ENCODE peak calls at places on chromosomes 7 and 10, in four cellular contexts. O is SK-N-SH, R is K562, T is GM12878. X is an unnamed sample.

GRCh38 chr10:46283945-46284285 is 2.9 kb upstream of the ANTXRL start:
- DNase-seq in T (no peak), R (no peak), O (no peak), X (no peak)

GRCh38 chr7:13986208-13986607 is 3.3 kb downstream of the ETV1 start:
- DNase-seq in R (no peak), O (no peak), T (no peak), X (no peak)

GRCh38 chr7:137015015-137015414 is 146.6 kb downstream of the CHRM2 start:
- DNase-seq in R (no peak), T (no peak), O (no peak), X (no peak)

GRCh38 chr7:43431020-43431595 is 151.8 kb upstream of the STK17A start:
- DNase-seq in R (no peak), O (no peak), T (no peak), X (no peak)

GRCh38 chr10:45580371-45580770 is 92.2 kb downstream of the ZFAND4 start:
- DNase-seq in R (peak), O (no peak), T (peak), X (no peak)

GRCh38 chr10:96670786-96671185 is 49.5 kb downstream of the PIK3AP1 start:
- DNase-seq in O (no peak), R (no peak), T (no peak), X (no peak)

GRCh38 chr7:14748461-14748860 is 154.1 kb downstream of the DGKB start:
- DNase-seq in O (no peak), R (no peak), T (no peak), X (no peak)

GRCh38 chr10:31769564-31769963 is 159.1 kb downstream of the ARHGAP12 start:
- DNase-seq in O (no peak), T (no peak), R (no peak), X (no peak)

GRCh38 chr7:150399861-150400778 is 21.0 kb downstream of the ZNF775 start:
- DNase-seq in R (peak), O (peak), T (no peak), X (no peak)

GRCh38 chr10:73926152-73926764 is 15.3 kb downstream of the PLAU start:
- DNase-seq in R (peak), O (no peak), T (no peak), X (no peak)
- TF ChIP-seq NRF1 in R (no peak), O (no peak), T (no peak), X (no peak)

DNA sequence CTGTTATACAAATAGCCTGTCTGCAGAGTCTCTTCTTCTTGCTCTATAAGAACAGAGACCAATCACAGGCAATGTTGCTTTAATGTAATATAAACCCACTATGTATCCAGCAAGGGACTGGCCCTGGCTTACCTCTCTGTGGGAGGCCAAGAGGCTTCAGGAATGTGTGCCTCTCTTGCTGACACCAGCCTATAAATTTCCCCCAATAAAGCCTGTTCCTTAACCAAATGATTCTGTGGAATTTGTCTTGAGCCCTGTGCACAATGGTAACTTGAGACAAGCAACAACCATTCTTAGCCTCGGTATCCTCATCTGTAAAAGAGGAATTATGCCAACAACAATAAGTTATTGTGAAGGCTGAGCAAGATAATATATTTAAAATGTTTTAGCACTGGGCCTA is 563.7 kb downstream of the GRM8 start:
- DNase-seq in T (no peak), O (no peak), R (no peak), X (no peak)
- TF ChIP-seq NRF1 in T (no peak), O (no peak), R (no peak), X (no peak)

DNA sequence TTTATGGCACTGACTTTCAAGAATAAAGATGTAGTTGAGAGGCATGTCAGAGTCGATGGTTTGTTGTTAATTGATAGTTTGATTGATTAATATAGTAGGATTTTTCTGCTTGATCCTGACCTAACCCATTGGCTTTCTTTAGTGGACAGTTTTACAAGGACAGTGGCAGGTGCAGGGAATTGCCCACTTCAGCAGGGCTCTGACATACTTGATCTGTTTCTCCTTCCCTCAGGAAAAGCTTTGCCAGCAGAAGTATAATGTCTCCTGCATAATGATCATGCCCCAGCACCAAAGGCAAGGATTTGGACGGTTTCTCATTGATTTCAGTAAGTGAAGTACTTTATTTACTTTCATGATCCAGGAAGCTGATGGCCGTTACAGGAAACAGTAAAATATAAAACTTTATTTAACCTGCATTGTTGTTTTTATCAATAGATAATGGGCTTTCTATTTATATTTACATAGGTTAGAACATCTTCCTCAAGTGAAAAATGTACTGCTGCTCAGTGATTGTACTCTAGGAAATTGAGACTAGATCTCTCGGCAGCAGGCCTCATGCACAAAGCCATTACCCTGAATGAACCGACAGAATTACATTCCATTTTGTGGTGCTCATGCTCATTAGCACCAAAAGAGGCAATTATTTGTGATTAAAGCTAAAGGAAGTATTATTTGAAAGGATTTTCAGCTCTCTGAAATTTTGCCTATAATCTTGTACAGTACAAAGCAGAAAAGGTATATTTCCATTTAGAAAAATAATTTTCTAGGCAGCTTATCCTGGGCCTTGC is 122.5 kb upstream of the SAMD8 start:
- DNase-seq in O (no peak), T (no peak), R (no peak), X (no peak)
- TF ChIP-seq NRF1 in O (no peak), T (no peak), R (no peak), X (no peak)

GRCh38 chr10:58856508-58857240 is 319.8 kb upstream of the PHYHIPL start:
- DNase-seq in R (no peak), O (no peak), T (no peak), X (peak)
- TF ChIP-seq NRF1 in R (no peak), O (no peak), T (no peak), X (no peak)

GRCh38 chr7:19674266-19674960 is 34.4 kb downstream of the POLR1F start:
- DNase-seq in T (no peak), R (no peak), O (no peak), X (no peak)
- TF ChIP-seq NRF1 in T (no peak), R (no peak), O (no peak), X (no peak)

X was measured in H1.